ENCODE peak calls at places on chromosomes 13 and 19, in five cellular contexts. U, W, J, V and E are unnamed samples.

GRCh38 chr19:51614789-51615188 is 15.4 kb downstream of the SIGLEC5 start:
- DNase-seq in U (no peak), W (no peak), J (no peak), V (no peak), E (no peak)

GRCh38 chr13:98856983-98857382 is 104.5 kb upstream of the SLC15A1 start:
- DNase-seq in U (peak; percentile 35), W (peak; percentile 53), J (no peak), V (peak; percentile 55), E (no peak)

GRCh38 chr13:98147521-98147920 is 4.6 kb downstream of the FARP1 start:
- DNase-seq in U (peak; percentile 12), W (no peak), J (no peak), V (no peak), E (no peak)

GRCh38 chr13:34357435-34358232 is 539.7 kb downstream of the RFC3 start:
- DNase-seq in U (peak; percentile 85), W (no peak), J (peak; percentile 63), V (no peak), E (no peak)

GRCh38 chr13:44243198-44243852 is 130.3 kb upstream of the SERP2 start:
- DNase-seq in U (peak; percentile 55), W (peak; percentile 61), J (peak; percentile 77), V (peak; percentile 35), E (peak; percentile 51)

GRCh38 chr13:42107006-42107405 is 58.6 kb downstream of the DGKH start:
- DNase-seq in U (no peak), W (no peak), J (no peak), V (no peak), E (no peak)

GRCh38 chr13:79346300-79346914 is 59.6 kb downstream of the RBM26 start:
- DNase-seq in U (peak; percentile 4), W (no peak), J (no peak), V (no peak), E (peak; percentile 12)

GRCh38 chr13:23828866-23829265 is 60.3 kb downstream of the MIPEP start:
- DNase-seq in U (peak; percentile 71), W (no peak), J (peak; percentile 48), V (no peak), E (no peak)

GRCh38 chr13:41670873-41671443 is 213.6 kb downstream of the RGCC start:
- DNase-seq in U (no peak), W (no peak), J (no peak), V (no peak), E (no peak)

GRCh38 chr19:2059422-2060201 is 8.6 kb upstream of the MKNK2 start:
- DNase-seq in U (peak; percentile 93), W (peak; percentile 63), J (peak; percentile 79), V (peak; percentile 92), E (no peak)

GRCh38 chr13:113349050-113349449 is 14.9 kb downstream of the GRTP1 start:
- DNase-seq in U (no peak), W (no peak), J (no peak), V (no peak), E (no peak)

GRCh38 chr13:59734393-59734792 is 429.3 kb downstream of the DIAPH3 start:
- DNase-seq in U (no peak), W (no peak), J (no peak), V (no peak), E (no peak)

DNA sequence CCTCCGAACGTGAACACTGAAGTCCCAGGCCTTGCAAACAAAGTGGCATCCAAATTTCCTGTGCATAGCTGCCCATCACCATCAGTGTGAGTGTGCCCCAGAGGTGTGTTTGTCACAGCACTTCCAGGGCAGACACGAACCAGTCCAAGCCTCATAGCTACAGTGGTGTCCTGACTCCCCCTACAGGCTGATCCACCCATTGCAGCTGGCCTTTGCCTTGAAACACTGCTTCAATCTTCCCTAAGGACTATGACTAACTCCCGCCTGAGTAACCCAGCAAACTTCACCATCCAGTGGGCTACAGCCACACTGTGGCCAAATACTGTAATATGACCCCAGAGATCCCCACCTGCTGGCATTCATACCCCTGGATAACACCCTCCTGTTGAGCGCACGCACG is 3.9 kb downstream of the ZNF266 start:
- DNase-seq in U (no peak), W (no peak), J (peak; percentile 49), V (no peak), E (peak; percentile 76)
- TF ChIP-seq CTCF in U (peak; percentile 35), W (no peak), J (peak; percentile 52), V (no peak), E (peak; percentile 82)

GRCh38 chr19:18173054-18173571 is 500 bp upstream of the IFI30 start:
- DNase-seq in U (no peak), W (peak; percentile 40), J (peak; percentile 56), V (no peak), E (no peak)

GRCh38 chr19:18168673-18169381 is 4.8 kb upstream of the IFI30 start:
- DNase-seq in U (no peak), W (no peak), J (no peak), V (no peak), E (no peak)

GRCh38 chr19:18171605-18172327 is 1.8 kb upstream of the IFI30 start:
- DNase-seq in U (no peak), W (no peak), J (no peak), V (no peak), E (no peak)

GRCh38 chr19:18172331-18173053 is 1.1 kb upstream of the IFI30 start:
- DNase-seq in U (no peak), W (no peak), J (no peak), V (no peak), E (no peak)

GRCh38 chr19:18170714-18171255 is 2.8 kb upstream of the IFI30 start:
- DNase-seq in U (no peak), W (no peak), J (peak; percentile 37), V (no peak), E (no peak)
- TF ChIP-seq CTCF in U (no peak), W (no peak), J (no peak), V (no peak), E (no peak)

DNA sequence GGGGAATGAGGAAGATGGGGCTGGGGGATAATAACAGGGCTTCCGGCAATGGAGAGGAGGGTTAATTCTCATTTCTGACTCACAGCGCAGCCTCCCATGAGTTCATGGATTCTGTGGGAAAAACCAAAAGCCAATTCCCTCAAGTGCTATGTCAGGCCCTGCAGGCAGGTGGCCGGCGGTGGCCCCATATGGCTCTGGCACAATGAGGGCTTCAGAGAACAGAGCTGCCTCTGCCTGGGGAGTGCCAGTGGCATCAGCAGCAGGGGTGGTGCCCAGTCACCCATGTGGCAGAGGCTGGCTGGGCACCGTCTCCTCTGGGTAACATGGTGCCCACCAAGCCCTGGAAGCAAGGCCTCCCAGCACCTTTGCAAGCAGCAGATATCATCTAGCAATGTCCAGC is 69.1 kb downstream of the ALOX5AP start:
- DNase-seq in U (no peak), W (no peak), J (no peak), V (no peak), E (no peak)
- TF ChIP-seq CTCF in U (no peak), W (no peak), J (peak; percentile 11), V (no peak), E (no peak)

DNA sequence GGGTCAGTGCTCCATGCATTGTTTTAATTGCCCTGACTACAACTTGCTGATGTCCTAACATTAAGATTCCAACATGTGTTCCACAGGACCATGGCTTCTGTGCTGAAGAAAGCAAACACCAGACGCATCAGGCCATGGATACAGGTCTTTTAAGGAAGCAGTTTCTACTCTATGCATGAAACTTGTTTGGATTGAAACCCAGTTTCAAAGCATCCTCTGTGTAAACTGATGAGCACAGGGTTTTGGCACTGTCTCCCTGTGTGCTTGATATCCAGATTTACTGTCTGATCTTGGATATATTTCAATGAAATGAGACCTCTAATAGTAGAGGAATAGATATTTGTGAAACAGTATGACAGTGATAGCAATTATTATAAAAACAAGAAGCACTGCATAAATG is 328.5 kb upstream of the SLC10A2 start:
- DNase-seq in U (no peak), W (no peak), J (no peak), V (no peak), E (no peak)
- TF ChIP-seq CTCF in U (no peak), W (no peak), J (no peak), V (no peak), E (no peak)

GRCh38 chr13:74136089-74136658 is 2.0 kb upstream of the KLF12 start:
- DNase-seq in U (peak; percentile 60), W (no peak), J (peak; percentile 60), V (peak; percentile 28), E (peak; percentile 41)
- TF ChIP-seq CTCF in U (peak; percentile 40), W (no peak), J (no peak), V (no peak), E (no peak)

GRCh38 chr13:106683179-106683578 is 115.2 kb upstream of the ARGLU1 start:
- DNase-seq in U (no peak), W (no peak), J (no peak), V (no peak), E (no peak)

GRCh38 chr13:106680796-106681482 is 113.0 kb upstream of the ARGLU1 start:
- DNase-seq in U (no peak), W (no peak), J (no peak), V (no peak), E (no peak)

GRCh38 chr13:106683918-106684317 is 116.0 kb upstream of the ARGLU1 start:
- DNase-seq in U (no peak), W (no peak), J (no peak), V (no peak), E (no peak)

DNA sequence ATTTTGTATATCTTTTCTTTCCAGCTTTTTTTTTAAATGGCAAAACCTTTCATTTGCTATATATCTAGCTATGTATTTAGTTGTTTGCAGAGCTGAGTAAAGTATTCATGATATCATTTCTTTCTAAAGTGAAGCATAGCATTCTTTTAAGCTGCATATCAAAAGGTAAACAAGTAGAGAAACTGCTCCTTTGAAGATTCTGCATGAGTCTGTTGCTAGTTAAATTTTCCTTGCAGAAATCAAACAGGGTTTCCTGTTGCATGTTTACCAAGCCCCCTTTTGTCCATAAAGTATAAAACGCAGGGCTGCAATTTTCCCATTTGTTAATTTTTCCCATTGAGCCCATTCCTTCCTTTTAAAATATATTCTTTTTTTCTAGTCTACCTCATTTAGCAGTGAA is 110.7 kb upstream of the ARGLU1 start:
- DNase-seq in U (no peak), W (no peak), J (no peak), V (no peak), E (no peak)
- TF ChIP-seq CTCF in U (no peak), W (no peak), J (no peak), V (no peak), E (no peak)

GRCh38 chr19:17448190-17448967 is at the start of gene TMEM221:
- DNase-seq in U (no peak), W (peak; percentile 49), J (peak; percentile 49), V (peak; percentile 47), E (peak; percentile 83)
- TF ChIP-seq CTCF in U (peak; percentile 41), W (peak; percentile 23), J (peak; percentile 62), V (no peak), E (peak; percentile 74)

GRCh38 chr19:55913643-55914268 is 18.4 kb downstream of the NLRP13 start:
- DNase-seq in U (no peak), W (no peak), J (no peak), V (no peak), E (peak; percentile 2)
- TF ChIP-seq CTCF in U (no peak), W (no peak), J (no peak), V (no peak), E (peak; percentile 18)

GRCh38 chr19:16185925-16186234 is 670 bp downstream of the FAM32A start:
- DNase-seq in U (peak; percentile 43), W (no peak), J (no peak), V (no peak), E (peak; percentile 80)
- TF ChIP-seq CTCF in U (no peak), W (no peak), J (peak; percentile 48), V (no peak), E (no peak)

GRCh38 chr13:71464673-71465072 is 402.3 kb downstream of the DACH1 start:
- DNase-seq in U (no peak), W (no peak), J (peak; percentile 34), V (no peak), E (no peak)
- TF ChIP-seq CTCF in U (no peak), W (no peak), J (no peak), V (no peak), E (no peak)